ENCODE peak calls at places on chromosomes 3 and 15, in eight cellular contexts. One of them, this sample, is unnamed.

GRCh38 chr15:34620814-34621213 is 37.4 kb upstream of the GOLGA8B start:
- DNase-seq in skeletal muscle cell: no peak
- DNase-seq in HCT116: no peak
- DNase-seq in astrocyte of the cerebellum: no peak
- DNase-seq in SK-N-SH: no peak
- DNase-seq in cardiac muscle cell: no peak
- DNase-seq in heart left ventricle: no peak
- DNase-seq in bronchial epithelial cell: no peak
- DNase-seq in this sample: no peak

GRCh38 chr3:100963041-100963440 is 30.2 kb downstream of the ABI3BP start:
- DNase-seq in skeletal muscle cell: no peak
- DNase-seq in HCT116: no peak
- DNase-seq in astrocyte of the cerebellum: no peak
- DNase-seq in SK-N-SH: no peak
- DNase-seq in cardiac muscle cell: no peak
- DNase-seq in heart left ventricle: no peak
- DNase-seq in bronchial epithelial cell: peak
- DNase-seq in this sample: no peak

GRCh38 chr3:135125171-135125801 is 330.2 kb downstream of the EPHB1 start:
- DNase-seq in skeletal muscle cell: no peak
- DNase-seq in HCT116: no peak
- DNase-seq in astrocyte of the cerebellum: peak
- DNase-seq in SK-N-SH: no peak
- DNase-seq in cardiac muscle cell: peak
- DNase-seq in heart left ventricle: no peak
- DNase-seq in bronchial epithelial cell: peak
- DNase-seq in this sample: no peak

GRCh38 chr3:162540421-162540820 is 1043.8 kb downstream of the OTOL1 start:
- DNase-seq in skeletal muscle cell: no peak
- DNase-seq in HCT116: no peak
- DNase-seq in astrocyte of the cerebellum: no peak
- DNase-seq in SK-N-SH: no peak
- DNase-seq in cardiac muscle cell: no peak
- DNase-seq in heart left ventricle: no peak
- DNase-seq in bronchial epithelial cell: no peak
- DNase-seq in this sample: no peak

GRCh38 chr3:3998140-3998977 is 199.1 kb downstream of the LRRN1 start:
- DNase-seq in skeletal muscle cell: no peak
- DNase-seq in HCT116: peak
- DNase-seq in astrocyte of the cerebellum: peak
- DNase-seq in SK-N-SH: peak
- DNase-seq in cardiac muscle cell: peak
- DNase-seq in heart left ventricle: no peak
- DNase-seq in bronchial epithelial cell: peak
- DNase-seq in this sample: no peak

GRCh38 chr15:59250249-59250648 is 43.6 kb downstream of the LDHAL6B start:
- DNase-seq in skeletal muscle cell: no peak
- DNase-seq in HCT116: no peak
- DNase-seq in astrocyte of the cerebellum: no peak
- DNase-seq in SK-N-SH: no peak
- DNase-seq in cardiac muscle cell: no peak
- DNase-seq in heart left ventricle: no peak
- DNase-seq in bronchial epithelial cell: no peak
- DNase-seq in this sample: no peak

GRCh38 chr3:56682458-56683121 is 475 bp downstream of the TASOR start:
- DNase-seq in skeletal muscle cell: peak
- DNase-seq in HCT116: no peak
- DNase-seq in astrocyte of the cerebellum: peak
- DNase-seq in SK-N-SH: peak
- DNase-seq in cardiac muscle cell: peak
- DNase-seq in heart left ventricle: peak
- DNase-seq in bronchial epithelial cell: peak
- DNase-seq in this sample: peak

GRCh38 chr3:132034486-132035464 is at the start of gene CPNE4:
- DNase-seq in skeletal muscle cell: peak
- DNase-seq in HCT116: peak
- DNase-seq in astrocyte of the cerebellum: peak
- DNase-seq in SK-N-SH: peak
- DNase-seq in cardiac muscle cell: peak
- DNase-seq in heart left ventricle: peak
- DNase-seq in bronchial epithelial cell: peak
- DNase-seq in this sample: peak

GRCh38 chr3:190173426-190173825 is 52.7 kb upstream of the P3H2 start:
- DNase-seq in skeletal muscle cell: no peak
- DNase-seq in HCT116: no peak
- DNase-seq in astrocyte of the cerebellum: no peak
- DNase-seq in SK-N-SH: peak
- DNase-seq in cardiac muscle cell: no peak
- DNase-seq in heart left ventricle: no peak
- DNase-seq in bronchial epithelial cell: no peak
- DNase-seq in this sample: no peak

GRCh38 chr15:90915808-90916440 is 12.8 kb downstream of the MAN2A2 start:
- DNase-seq in skeletal muscle cell: no peak
- DNase-seq in HCT116: no peak
- DNase-seq in astrocyte of the cerebellum: no peak
- DNase-seq in SK-N-SH: no peak
- DNase-seq in cardiac muscle cell: no peak
- DNase-seq in heart left ventricle: peak
- DNase-seq in bronchial epithelial cell: no peak
- DNase-seq in this sample: no peak

GRCh38 chr15:60695713-60696522 is 217.0 kb upstream of the ICE2 start:
- DNase-seq in skeletal muscle cell: peak
- DNase-seq in HCT116: no peak
- DNase-seq in astrocyte of the cerebellum: no peak
- DNase-seq in SK-N-SH: no peak
- DNase-seq in cardiac muscle cell: no peak
- DNase-seq in heart left ventricle: no peak
- DNase-seq in bronchial epithelial cell: peak
- DNase-seq in this sample: no peak

GRCh38 chr3:172476339-172476738 is 28.1 kb upstream of the GHSR start:
- DNase-seq in skeletal muscle cell: no peak
- DNase-seq in HCT116: no peak
- DNase-seq in astrocyte of the cerebellum: no peak
- DNase-seq in SK-N-SH: no peak
- DNase-seq in cardiac muscle cell: no peak
- DNase-seq in heart left ventricle: no peak
- DNase-seq in bronchial epithelial cell: no peak
- DNase-seq in this sample: no peak

GRCh38 chr15:44441095-44441501 is 13.7 kb downstream of the CTDSPL2 start:
- DNase-seq in skeletal muscle cell: no peak
- DNase-seq in HCT116: no peak
- DNase-seq in astrocyte of the cerebellum: no peak
- DNase-seq in SK-N-SH: no peak
- DNase-seq in cardiac muscle cell: no peak
- DNase-seq in heart left ventricle: no peak
- DNase-seq in bronchial epithelial cell: no peak
- DNase-seq in this sample: no peak

GRCh38 chr15:47974724-47975123 is 146.1 kb upstream of the SLC24A5 start:
- DNase-seq in skeletal muscle cell: no peak
- DNase-seq in HCT116: no peak
- DNase-seq in astrocyte of the cerebellum: no peak
- DNase-seq in SK-N-SH: no peak
- DNase-seq in cardiac muscle cell: no peak
- DNase-seq in heart left ventricle: no peak
- DNase-seq in bronchial epithelial cell: peak
- DNase-seq in this sample: no peak

GRCh38 chr3:70854108-70854507 is 541.7 kb upstream of the MDFIC2 start:
- DNase-seq in skeletal muscle cell: no peak
- DNase-seq in HCT116: no peak
- DNase-seq in astrocyte of the cerebellum: no peak
- DNase-seq in SK-N-SH: no peak
- DNase-seq in cardiac muscle cell: peak
- DNase-seq in heart left ventricle: no peak
- DNase-seq in bronchial epithelial cell: peak
- DNase-seq in this sample: no peak

GRCh38 chr3:49899815-49900214 is 3.9 kb downstream of the MST1R start:
- DNase-seq in skeletal muscle cell: no peak
- DNase-seq in HCT116: no peak
- DNase-seq in astrocyte of the cerebellum: no peak
- DNase-seq in SK-N-SH: peak
- DNase-seq in cardiac muscle cell: peak
- DNase-seq in heart left ventricle: no peak
- DNase-seq in bronchial epithelial cell: no peak
- DNase-seq in this sample: no peak

GRCh38 chr3:49903451-49904424 is at the start of gene MST1R:
- DNase-seq in skeletal muscle cell: no peak
- DNase-seq in HCT116: peak
- DNase-seq in astrocyte of the cerebellum: no peak
- DNase-seq in SK-N-SH: no peak
- DNase-seq in cardiac muscle cell: peak
- DNase-seq in heart left ventricle: peak
- DNase-seq in bronchial epithelial cell: peak
- DNase-seq in this sample: peak

GRCh38 chr3:49900491-49901153 is 3.1 kb downstream of the MST1R start:
- DNase-seq in skeletal muscle cell: no peak
- DNase-seq in HCT116: peak
- DNase-seq in astrocyte of the cerebellum: no peak
- DNase-seq in SK-N-SH: no peak
- DNase-seq in cardiac muscle cell: no peak
- DNase-seq in heart left ventricle: peak
- DNase-seq in bronchial epithelial cell: peak
- DNase-seq in this sample: no peak

GRCh38 chr3:49901351-49902339 is 2.0 kb downstream of the MST1R start:
- DNase-seq in skeletal muscle cell: no peak
- DNase-seq in HCT116: no peak
- DNase-seq in astrocyte of the cerebellum: no peak
- DNase-seq in SK-N-SH: no peak
- DNase-seq in cardiac muscle cell: no peak
- DNase-seq in heart left ventricle: no peak
- DNase-seq in bronchial epithelial cell: peak
- DNase-seq in this sample: no peak

GRCh38 chr3:49902511-49903345 is 945 bp downstream of the MST1R start:
- DNase-seq in skeletal muscle cell: no peak
- DNase-seq in HCT116: no peak
- DNase-seq in astrocyte of the cerebellum: no peak
- DNase-seq in SK-N-SH: no peak
- DNase-seq in cardiac muscle cell: no peak
- DNase-seq in heart left ventricle: no peak
- DNase-seq in bronchial epithelial cell: no peak
- DNase-seq in this sample: no peak
- H3K4me3 ChIP-seq in skeletal muscle cell: no peak
- H3K4me3 ChIP-seq in HCT116: peak
- H3K4me3 ChIP-seq in astrocyte of the cerebellum: no peak
- H3K4me3 ChIP-seq in SK-N-SH: no peak
- H3K4me3 ChIP-seq in cardiac muscle cell: no peak
- H3K4me3 ChIP-seq in heart left ventricle: peak
- H3K4me3 ChIP-seq in bronchial epithelial cell: peak
- H3K4me3 ChIP-seq in this sample: no peak

DNA sequence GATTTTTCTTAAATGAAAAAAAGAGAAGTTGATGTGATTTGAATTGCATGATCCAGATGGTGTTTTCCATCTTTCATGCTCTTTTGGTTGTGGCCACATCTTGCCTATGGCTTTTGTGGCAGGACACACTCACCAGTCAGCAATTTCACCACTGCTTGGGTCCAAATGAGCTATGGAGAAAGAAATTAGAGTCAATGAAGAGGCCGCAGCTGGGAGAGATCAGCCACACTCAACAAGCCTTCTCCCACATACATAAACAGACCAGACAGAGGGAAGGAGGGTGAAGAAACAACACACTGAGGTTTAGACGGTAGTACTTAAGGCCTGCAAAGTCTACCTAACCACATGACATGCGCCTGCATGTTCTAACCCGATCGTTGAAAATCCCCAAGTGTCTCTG is 110.7 kb upstream of the CDIN1 start:
- DNase-seq in skeletal muscle cell: peak
- DNase-seq in HCT116: no peak
- DNase-seq in astrocyte of the cerebellum: peak
- DNase-seq in SK-N-SH: no peak
- DNase-seq in cardiac muscle cell: peak
- DNase-seq in heart left ventricle: no peak
- DNase-seq in bronchial epithelial cell: peak
- DNase-seq in this sample: no peak
- H3K4me3 ChIP-seq in skeletal muscle cell: no peak
- H3K4me3 ChIP-seq in HCT116: no peak
- H3K4me3 ChIP-seq in astrocyte of the cerebellum: no peak
- H3K4me3 ChIP-seq in SK-N-SH: no peak
- H3K4me3 ChIP-seq in cardiac muscle cell: no peak
- H3K4me3 ChIP-seq in heart left ventricle: no peak
- H3K4me3 ChIP-seq in bronchial epithelial cell: no peak
- H3K4me3 ChIP-seq in this sample: no peak

DNA sequence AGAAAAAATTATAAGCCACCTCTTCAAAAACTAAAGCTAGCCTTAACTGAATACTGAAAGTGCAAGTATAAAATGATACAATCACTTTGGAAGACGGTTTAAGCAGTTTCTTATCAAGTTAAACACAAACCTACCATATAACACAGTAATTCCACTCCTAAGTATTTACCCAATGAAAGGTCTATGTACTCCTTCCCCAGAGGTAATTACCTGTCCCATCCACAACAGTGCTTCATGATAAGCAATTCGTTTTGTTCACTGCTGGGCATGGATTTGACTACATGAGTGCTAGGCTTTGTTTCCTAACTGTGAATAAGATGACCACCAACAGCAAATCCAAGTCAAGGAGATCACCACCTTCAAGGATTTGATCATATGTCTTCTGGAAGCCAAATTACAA is 4.3 kb downstream of the COX5A start:
- DNase-seq in skeletal muscle cell: no peak
- DNase-seq in HCT116: no peak
- DNase-seq in astrocyte of the cerebellum: no peak
- DNase-seq in SK-N-SH: no peak
- DNase-seq in cardiac muscle cell: no peak
- DNase-seq in heart left ventricle: no peak
- DNase-seq in bronchial epithelial cell: no peak
- DNase-seq in this sample: no peak
- H3K4me3 ChIP-seq in skeletal muscle cell: no peak
- H3K4me3 ChIP-seq in HCT116: no peak
- H3K4me3 ChIP-seq in astrocyte of the cerebellum: no peak
- H3K4me3 ChIP-seq in SK-N-SH: no peak
- H3K4me3 ChIP-seq in cardiac muscle cell: no peak
- H3K4me3 ChIP-seq in heart left ventricle: no peak
- H3K4me3 ChIP-seq in bronchial epithelial cell: no peak
- H3K4me3 ChIP-seq in this sample: no peak

GRCh38 chr15:88255496-88256171 is 905 bp downstream of the NTRK3 start:
- DNase-seq in skeletal muscle cell: no peak
- DNase-seq in HCT116: no peak
- DNase-seq in astrocyte of the cerebellum: no peak
- DNase-seq in SK-N-SH: peak
- DNase-seq in cardiac muscle cell: peak
- DNase-seq in heart left ventricle: peak
- DNase-seq in bronchial epithelial cell: no peak
- DNase-seq in this sample: peak
- H3K4me3 ChIP-seq in skeletal muscle cell: peak
- H3K4me3 ChIP-seq in HCT116: no peak
- H3K4me3 ChIP-seq in astrocyte of the cerebellum: peak
- H3K4me3 ChIP-seq in SK-N-SH: peak
- H3K4me3 ChIP-seq in cardiac muscle cell: peak
- H3K4me3 ChIP-seq in heart left ventricle: peak
- H3K4me3 ChIP-seq in bronchial epithelial cell: no peak
- H3K4me3 ChIP-seq in this sample: peak

GRCh38 chr3:38649500-38650247 is at the start of gene SCN5A:
- DNase-seq in skeletal muscle cell: no peak
- DNase-seq in HCT116: no peak
- DNase-seq in astrocyte of the cerebellum: no peak
- DNase-seq in SK-N-SH: peak
- DNase-seq in cardiac muscle cell: peak
- DNase-seq in heart left ventricle: peak
- DNase-seq in bronchial epithelial cell: no peak
- DNase-seq in this sample: peak
- H3K4me3 ChIP-seq in skeletal muscle cell: peak
- H3K4me3 ChIP-seq in HCT116: peak
- H3K4me3 ChIP-seq in astrocyte of the cerebellum: peak
- H3K4me3 ChIP-seq in SK-N-SH: peak
- H3K4me3 ChIP-seq in cardiac muscle cell: peak
- H3K4me3 ChIP-seq in heart left ventricle: peak
- H3K4me3 ChIP-seq in bronchial epithelial cell: peak
- H3K4me3 ChIP-seq in this sample: peak